ENCODE peak calls at places on chromosomes 11 and 22, in ten cellular contexts. R, Z, B, X, Q, L, E, D, V and T are unnamed samples.

GRCh38 chr22:19807914-19808872 is 46.5 kb downstream of the GNB1L start:
- DNase-seq in R (no peak), Q (no peak), D (no peak), E (no peak), V (peak; percentile 33), Z (no peak), L (peak; percentile 65), B (peak; percentile 40), X (no peak), T (no peak)

GRCh38 chr11:110450246-110450645 is 20.5 kb downstream of the FDX1 start:
- DNase-seq in Q (no peak), X (no peak), R (no peak), E (no peak), D (no peak), V (no peak), B (no peak), L (no peak), Z (no peak), T (no peak)

GRCh38 chr11:114162719-114163123 is 103.2 kb downstream of the ZBTB16 start:
- DNase-seq in Z (no peak), Q (no peak), X (peak; percentile 95), B (peak; percentile 99), L (peak; percentile 95), V (peak; percentile 76), R (peak; percentile 57), D (peak; percentile 96), E (peak; percentile 95), T (peak; percentile 17)

GRCh38 chr11:72838691-72839305 is 24.6 kb downstream of the ATG16L2 start:
- DNase-seq in L (no peak), E (no peak), D (peak; percentile 63), B (no peak), Z (no peak), Q (no peak), V (no peak), R (no peak), X (peak; percentile 61), T (no peak)

GRCh38 chr11:47524200-47524874 is 28.6 kb downstream of the CELF1 start:
- DNase-seq in X (no peak), E (no peak), D (peak; percentile 36), Q (no peak), B (peak; percentile 76), Z (no peak), V (no peak), R (no peak), L (no peak), T (no peak)

GRCh38 chr11:72831521-72832300 is 17.5 kb downstream of the ATG16L2 start:
- DNase-seq in X (peak; percentile 54), V (peak; percentile 85), L (peak; percentile 91), R (peak; percentile 77), Z (peak; percentile 73), D (peak; percentile 93), E (peak; percentile 76), Q (peak; percentile 50), B (peak; percentile 93), T (no peak)

GRCh38 chr11:120121914-120122473 is 15.9 kb downstream of the TRIM29 start:
- DNase-seq in Q (no peak), D (no peak), Z (no peak), L (peak; percentile 91), X (no peak), R (no peak), B (no peak), E (peak; percentile 89), V (peak; percentile 76), T (no peak)

GRCh38 chr22:30195245-30196140 is 51.1 kb downstream of the LIF start:
- DNase-seq in V (no peak), Q (no peak), L (no peak), Z (no peak), R (no peak), X (peak; percentile 45), E (peak; percentile 96), D (no peak), B (no peak), T (no peak)

GRCh38 chr22:20066617-20067383 is 13.2 kb upstream of the DGCR8 start:
- DNase-seq in Z (no peak), X (no peak), V (no peak), Q (no peak), E (no peak), D (no peak), L (no peak), B (no peak), R (no peak), T (no peak)

GRCh38 chr11:123580137-123580536 is 74.3 kb downstream of the SCN3B start:
- DNase-seq in Q (no peak), L (no peak), V (no peak), X (no peak), R (no peak), B (no peak), Z (no peak), D (no peak), E (no peak), T (no peak)

GRCh38 chr11:58609723-58610122 is 12.7 kb upstream of the CNTF start:
- DNase-seq in Z (no peak), R (no peak), B (no peak), L (no peak), V (no peak), Q (no peak), E (no peak), D (no peak), X (no peak), T (no peak)

GRCh38 chr11:115153135-115153534 is 351.1 kb downstream of the CADM1 start:
- DNase-seq in V (no peak), L (no peak), Z (no peak), D (no peak), R (peak; percentile 19), E (no peak), Q (no peak), X (peak; percentile 38), B (no peak), T (no peak)

GRCh38 chr11:26946209-26946828 is 47.6 kb upstream of the FIBIN start:
- DNase-seq in L (no peak), R (no peak), D (no peak), E (no peak), Z (no peak), V (no peak), X (peak; percentile 77), Q (no peak), B (no peak), T (no peak)

GRCh38 chr11:33721291-33721840 is 14.9 kb downstream of the CD59 start:
- DNase-seq in E (peak; percentile 81), L (no peak), V (no peak), D (no peak), R (no peak), X (peak; percentile 80), Q (no peak), B (no peak), Z (no peak), T (no peak)
- H3K27ac ChIP-seq in E (peak overlapping the region; percentile 99), L (peak overlapping the region; percentile 94), V (peak overlapping the region; percentile 84), D (peak overlapping the region; percentile 76), R (peak overlapping the region; percentile 80), X (peak overlapping the region; percentile 97), Q (no peak overlapping the region), B (peak overlapping the region; percentile 80), Z (no peak overlapping the region), T (peak overlapping the region; percentile 65)

GRCh38 chr11:13767461-13767860 is 99.0 kb downstream of the FAR1 start:
- DNase-seq in B (no peak), X (no peak), Z (no peak), E (no peak), L (no peak), D (no peak), V (no peak), Q (no peak), R (no peak), T (no peak)
- H3K4me1 ChIP-seq in B (no peaks in the 10 kb centered on the region), X (no peaks in the 10 kb centered on the region), Z (peaks cover 3% of the 10 kb centered on the region), E (no peaks in the 10 kb centered on the region), L (no peaks in the 10 kb centered on the region), D (no peaks in the 10 kb centered on the region), V (no peaks in the 10 kb centered on the region), Q (no peaks in the 10 kb centered on the region), R (no peaks in the 10 kb centered on the region), T (no peaks in the 10 kb centered on the region)

DNA sequence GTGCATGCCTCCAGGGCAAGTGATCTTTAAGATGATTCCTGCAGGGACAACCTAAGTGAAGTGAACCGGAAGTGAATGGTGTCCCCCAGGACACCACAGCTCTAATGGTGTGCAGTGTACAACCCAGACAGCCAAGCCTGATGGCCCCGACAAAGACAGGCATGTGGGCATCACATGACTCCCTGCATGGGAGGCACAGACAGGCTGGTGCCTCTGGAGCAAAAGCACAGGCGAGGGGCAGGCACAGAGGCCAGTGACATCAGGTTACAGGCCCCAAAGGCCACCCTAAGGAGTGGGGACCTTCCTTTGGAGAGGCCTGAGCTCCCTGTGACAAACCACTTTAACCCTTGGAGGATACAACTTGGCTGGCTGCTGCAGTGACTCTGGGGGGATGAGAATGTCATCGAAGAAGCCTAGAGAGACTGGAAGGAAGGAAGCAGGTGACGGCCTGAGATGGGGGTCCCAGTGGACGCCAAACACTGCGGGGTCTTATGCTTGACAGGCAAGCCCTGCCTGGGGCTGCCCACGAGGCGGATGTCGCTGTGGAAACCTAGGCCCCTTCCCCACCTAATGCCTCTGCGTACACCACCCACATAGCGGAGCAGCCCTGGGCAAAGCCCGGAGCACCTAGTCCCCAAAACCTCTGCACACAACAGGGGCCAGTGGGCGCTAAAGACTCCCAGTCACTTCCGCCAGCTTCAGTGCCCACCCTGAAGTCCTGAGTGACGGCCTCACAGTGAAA is 12.4 kb downstream of the POLR3H start:
- DNase-seq in R (no peak), Z (no peak), D (no peak), B (no peak), Q (no peak), X (no peak), V (no peak), E (no peak), L (no peak), T (no peak)
- H3K27ac ChIP-seq in R (no peak overlapping the region), Z (no peak overlapping the region), D (peak overlapping the region; percentile 30), B (peak overlapping the region; percentile 20), Q (no peak overlapping the region), X (no peak overlapping the region), V (peak overlapping the region; percentile 18), E (no peak overlapping the region), L (no peak overlapping the region), T (peak overlapping the region; percentile 19)

DNA sequence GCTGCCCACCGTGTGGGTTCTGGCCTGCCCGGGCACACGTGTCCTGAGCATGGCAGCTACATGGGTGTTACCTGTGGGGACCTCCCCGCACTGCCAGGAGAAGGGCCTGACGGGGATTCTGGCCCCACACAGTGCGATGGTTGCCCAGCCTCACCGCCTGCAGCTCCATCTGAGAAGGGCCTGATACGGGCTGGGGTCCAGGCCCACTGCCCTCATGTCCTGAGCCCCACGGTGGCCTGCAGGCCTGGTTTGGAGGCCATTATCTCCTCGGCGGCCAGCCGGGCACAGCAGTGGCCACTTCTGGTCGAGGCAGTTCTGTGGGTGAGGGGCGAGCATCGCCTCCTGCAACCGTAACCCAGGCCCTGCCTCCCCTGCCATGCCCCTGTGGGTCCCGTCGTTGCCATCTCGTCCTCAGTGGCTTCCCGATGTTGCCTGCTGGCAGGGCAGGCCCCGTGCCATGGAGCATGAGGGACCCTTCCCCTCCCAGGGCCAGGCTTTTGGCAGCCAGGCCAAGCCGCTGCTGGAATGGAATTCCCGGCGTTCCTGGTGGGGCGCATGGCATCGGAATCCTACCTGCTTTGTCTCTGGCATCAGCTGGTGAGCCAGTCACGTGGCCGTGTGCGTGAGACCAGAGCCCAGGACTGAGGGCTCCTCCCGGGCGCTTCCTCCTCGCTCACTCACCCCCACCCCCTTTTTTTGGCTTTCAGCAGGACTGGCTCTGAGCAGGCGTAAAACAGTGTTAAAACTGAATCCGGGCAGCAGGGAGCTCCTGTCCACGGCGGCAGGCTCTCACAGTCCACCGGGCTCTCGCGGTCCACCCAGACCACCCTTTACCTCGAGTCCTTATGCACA is 71.9 kb upstream of the PPARA start:
- DNase-seq in E (peak; percentile 88), Z (no peak), B (peak; percentile 91), L (peak; percentile 92), Q (no peak), V (peak; percentile 75), D (peak; percentile 95), X (peak; percentile 84), R (peak; percentile 89), T (no peak)
- H3K4me1 ChIP-seq in E (peaks cover 41% of the 10 kb centered on the region), Z (no peaks in the 10 kb centered on the region), B (peaks cover 98% of the 10 kb centered on the region), L (peaks cover 56% of the 10 kb centered on the region), Q (peaks cover 14% of the 10 kb centered on the region), V (peaks cover 87% of the 10 kb centered on the region), D (peaks cover 88% of the 10 kb centered on the region), X (peaks cover 11% of the 10 kb centered on the region), R (peaks cover 39% of the 10 kb centered on the region), T (peaks cover 65% of the 10 kb centered on the region)

GRCh38 chr11:11964774-11965150 is 43.7 kb downstream of the DKK3 start:
- DNase-seq in E (no peak), B (no peak), R (no peak), V (no peak), D (no peak), X (no peak), Q (no peak), Z (no peak), L (peak; percentile 53), T (no peak)
- H3K27ac ChIP-seq in E (no peak overlapping the region), B (no peak overlapping the region), R (no peak overlapping the region), V (no peak overlapping the region), D (no peak overlapping the region), X (no peak overlapping the region), Q (no peak overlapping the region), Z (no peak overlapping the region), L (no peak overlapping the region), T (no peak overlapping the region)